ENCODE peak calls at places on chromosomes 12 and 14, in eight cellular contexts. One of them, this sample, is unnamed.
A peak's percentile ranks its signal among the peaks of the same experiment; 100 is the strongest.

GRCh38 chr12:113818833-113819232 is 147.3 kb downstream of the RBM19 start:
- DNase-seq in CD8-positive, alpha-beta T cell: no peak
- DNase-seq in CD8-positive, alpha-beta memory T cell: no peak
- DNase-seq in IMR-90: no peak
- DNase-seq in GM23338: peak; percentile 79
- DNase-seq in psoas muscle: no peak
- DNase-seq in adrenal gland: no peak
- DNase-seq in tibial nerve: no peak
- DNase-seq in this sample: no peak

GRCh38 chr12:108939594-108939993 is 59.7 kb downstream of the DAO start:
- DNase-seq in CD8-positive, alpha-beta T cell: no peak
- DNase-seq in CD8-positive, alpha-beta memory T cell: no peak
- DNase-seq in IMR-90: peak; percentile 13
- DNase-seq in GM23338: peak; percentile 69
- DNase-seq in psoas muscle: no peak
- DNase-seq in adrenal gland: no peak
- DNase-seq in tibial nerve: no peak
- DNase-seq in this sample: peak; percentile 3

GRCh38 chr12:68359669-68360068 is 27.5 kb upstream of the MDM1 start:
- DNase-seq in CD8-positive, alpha-beta T cell: no peak
- DNase-seq in CD8-positive, alpha-beta memory T cell: no peak
- DNase-seq in IMR-90: no peak
- DNase-seq in GM23338: no peak
- DNase-seq in psoas muscle: no peak
- DNase-seq in adrenal gland: no peak
- DNase-seq in tibial nerve: no peak
- DNase-seq in this sample: no peak

GRCh38 chr14:58078068-58078467 is 73.9 kb downstream of the ARMH4 start:
- DNase-seq in CD8-positive, alpha-beta T cell: no peak
- DNase-seq in CD8-positive, alpha-beta memory T cell: no peak
- DNase-seq in IMR-90: peak; percentile 84
- DNase-seq in GM23338: peak; percentile 24
- DNase-seq in psoas muscle: no peak
- DNase-seq in adrenal gland: no peak
- DNase-seq in tibial nerve: no peak
- DNase-seq in this sample: no peak

GRCh38 chr12:44446181-44446580 is 429.9 kb downstream of the NELL2 start:
- DNase-seq in CD8-positive, alpha-beta T cell: no peak
- DNase-seq in CD8-positive, alpha-beta memory T cell: no peak
- DNase-seq in IMR-90: no peak
- DNase-seq in GM23338: no peak
- DNase-seq in psoas muscle: no peak
- DNase-seq in adrenal gland: no peak
- DNase-seq in tibial nerve: no peak
- DNase-seq in this sample: no peak

GRCh38 chr12:227923-228845 is 14.2 kb upstream of the SLC6A12 start:
- DNase-seq in CD8-positive, alpha-beta T cell: no peak
- DNase-seq in CD8-positive, alpha-beta memory T cell: no peak
- DNase-seq in IMR-90: no peak
- DNase-seq in GM23338: no peak
- DNase-seq in psoas muscle: no peak
- DNase-seq in adrenal gland: no peak
- DNase-seq in tibial nerve: no peak
- DNase-seq in this sample: no peak

GRCh38 chr12:3791475-3791874 is 38.6 kb upstream of the CRACR2A start:
- DNase-seq in CD8-positive, alpha-beta T cell: no peak
- DNase-seq in CD8-positive, alpha-beta memory T cell: no peak
- DNase-seq in IMR-90: no peak
- DNase-seq in GM23338: no peak
- DNase-seq in psoas muscle: no peak
- DNase-seq in adrenal gland: no peak
- DNase-seq in tibial nerve: no peak
- DNase-seq in this sample: no peak

GRCh38 chr12:82412246-82412645 is 53.9 kb downstream of the METTL25 start:
- DNase-seq in CD8-positive, alpha-beta T cell: no peak
- DNase-seq in CD8-positive, alpha-beta memory T cell: no peak
- DNase-seq in IMR-90: no peak
- DNase-seq in GM23338: no peak
- DNase-seq in psoas muscle: no peak
- DNase-seq in adrenal gland: no peak
- DNase-seq in tibial nerve: no peak
- DNase-seq in this sample: no peak

GRCh38 chr14:67420102-67420739 is 8.3 kb upstream of the PLEK2 start:
- DNase-seq in CD8-positive, alpha-beta T cell: no peak
- DNase-seq in CD8-positive, alpha-beta memory T cell: peak; percentile 11
- DNase-seq in IMR-90: no peak
- DNase-seq in GM23338: peak; percentile 87
- DNase-seq in psoas muscle: no peak
- DNase-seq in adrenal gland: no peak
- DNase-seq in tibial nerve: no peak
- DNase-seq in this sample: no peak

GRCh38 chr12:107622005-107622404 is 63.6 kb upstream of the PWP1 start:
- DNase-seq in CD8-positive, alpha-beta T cell: no peak
- DNase-seq in CD8-positive, alpha-beta memory T cell: no peak
- DNase-seq in IMR-90: peak; percentile 3
- DNase-seq in GM23338: peak; percentile 78
- DNase-seq in psoas muscle: no peak
- DNase-seq in adrenal gland: no peak
- DNase-seq in tibial nerve: no peak
- DNase-seq in this sample: no peak

GRCh38 chr12:131537267-131537920 is 173.5 kb upstream of the SFSWAP start:
- DNase-seq in CD8-positive, alpha-beta T cell: no peak
- DNase-seq in CD8-positive, alpha-beta memory T cell: no peak
- DNase-seq in IMR-90: no peak
- DNase-seq in GM23338: no peak
- DNase-seq in psoas muscle: no peak
- DNase-seq in adrenal gland: no peak
- DNase-seq in tibial nerve: no peak
- DNase-seq in this sample: no peak

GRCh38 chr14:101125719-101126375 is 222.3 kb upstream of the RTL1 start:
- DNase-seq in CD8-positive, alpha-beta T cell: no peak
- DNase-seq in CD8-positive, alpha-beta memory T cell: no peak
- DNase-seq in IMR-90: no peak
- DNase-seq in GM23338: no peak
- DNase-seq in psoas muscle: peak; percentile 5
- DNase-seq in adrenal gland: no peak
- DNase-seq in tibial nerve: no peak
- DNase-seq in this sample: no peak

GRCh38 chr14:105473677-105474477 is 744 bp upstream of the CRIP2 start:
- DNase-seq in CD8-positive, alpha-beta T cell: peak; percentile 73
- DNase-seq in CD8-positive, alpha-beta memory T cell: peak; percentile 75
- DNase-seq in IMR-90: peak; percentile 78
- DNase-seq in GM23338: peak; percentile 96
- DNase-seq in psoas muscle: peak; percentile 86
- DNase-seq in adrenal gland: peak; percentile 85
- DNase-seq in tibial nerve: peak; percentile 72
- DNase-seq in this sample: peak; percentile 58

GRCh38 chr12:56104815-56105476 is 587 bp downstream of the PA2G4 start:
- DNase-seq in CD8-positive, alpha-beta T cell: no peak
- DNase-seq in CD8-positive, alpha-beta memory T cell: peak; percentile 6
- DNase-seq in IMR-90: no peak
- DNase-seq in GM23338: peak; percentile 39
- DNase-seq in psoas muscle: peak; percentile 21
- DNase-seq in adrenal gland: no peak
- DNase-seq in tibial nerve: no peak
- DNase-seq in this sample: peak; percentile 44

GRCh38 chr14:62006116-62006737 is 244.0 kb downstream of the SNAPC1 start:
- DNase-seq in CD8-positive, alpha-beta T cell: no peak
- DNase-seq in CD8-positive, alpha-beta memory T cell: no peak
- DNase-seq in IMR-90: no peak
- DNase-seq in GM23338: no peak
- DNase-seq in psoas muscle: no peak
- DNase-seq in adrenal gland: no peak
- DNase-seq in tibial nerve: no peak
- DNase-seq in this sample: no peak

GRCh38 chr14:31009836-31010618 is 15.4 kb upstream of the AP4S1 start:
- DNase-seq in CD8-positive, alpha-beta T cell: no peak
- DNase-seq in CD8-positive, alpha-beta memory T cell: no peak
- DNase-seq in IMR-90: no peak
- DNase-seq in GM23338: no peak
- DNase-seq in psoas muscle: no peak
- DNase-seq in adrenal gland: no peak
- DNase-seq in tibial nerve: no peak
- DNase-seq in this sample: no peak

GRCh38 chr14:30521899-30522736 is 36.8 kb upstream of the G2E3 start:
- DNase-seq in CD8-positive, alpha-beta T cell: no peak
- DNase-seq in CD8-positive, alpha-beta memory T cell: no peak
- DNase-seq in IMR-90: peak; percentile 51
- DNase-seq in GM23338: peak; percentile 76
- DNase-seq in psoas muscle: no peak
- DNase-seq in adrenal gland: no peak
- DNase-seq in tibial nerve: no peak
- DNase-seq in this sample: peak; percentile 33

GRCh38 chr14:101113835-101114725 is 210.6 kb upstream of the RTL1 start:
- DNase-seq in CD8-positive, alpha-beta T cell: no peak
- DNase-seq in CD8-positive, alpha-beta memory T cell: no peak
- DNase-seq in IMR-90: no peak
- DNase-seq in GM23338: no peak
- DNase-seq in psoas muscle: no peak
- DNase-seq in adrenal gland: no peak
- DNase-seq in tibial nerve: no peak
- DNase-seq in this sample: no peak

DNA sequence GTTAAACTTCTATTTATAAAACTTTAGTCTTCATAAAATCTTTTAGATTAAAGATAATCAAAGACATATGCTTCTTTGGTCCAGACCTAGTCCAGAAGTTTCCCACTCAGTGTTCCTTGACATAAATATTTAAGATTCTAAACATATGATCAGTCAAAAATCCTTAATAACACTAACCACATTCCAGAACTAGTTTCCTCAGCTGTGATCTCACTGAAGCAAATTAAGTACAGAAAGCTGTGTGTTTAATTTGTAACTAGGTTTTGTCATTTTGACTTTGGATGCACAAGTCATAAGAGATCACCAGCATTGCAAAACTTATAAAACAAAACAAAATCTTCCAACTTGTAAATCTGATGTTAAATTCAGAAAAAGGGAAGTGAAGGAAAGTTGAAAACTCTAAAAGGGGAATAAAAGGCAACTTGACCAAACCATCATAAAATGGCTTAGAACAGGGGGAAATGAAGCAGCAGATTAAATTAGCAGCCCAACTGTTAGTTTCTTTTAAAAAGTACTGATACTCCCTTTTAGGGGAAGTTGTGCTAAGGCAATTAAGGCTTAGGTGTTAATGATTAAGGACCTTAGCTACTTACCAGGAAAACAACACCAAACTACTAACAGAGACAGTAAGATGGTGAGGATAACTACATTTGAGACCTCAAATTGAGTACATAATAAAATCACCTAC is 56.6 kb downstream of the SH2B3 start:
- DNase-seq in CD8-positive, alpha-beta T cell: no peak
- DNase-seq in CD8-positive, alpha-beta memory T cell: no peak
- DNase-seq in IMR-90: peak; percentile 87
- DNase-seq in GM23338: no peak
- DNase-seq in psoas muscle: no peak
- DNase-seq in adrenal gland: no peak
- DNase-seq in tibial nerve: no peak
- DNase-seq in this sample: no peak
- H3K27ac ChIP-seq in CD8-positive, alpha-beta T cell: no peak overlapping the region
- H3K27ac ChIP-seq in CD8-positive, alpha-beta memory T cell: no peak overlapping the region
- H3K27ac ChIP-seq in IMR-90: peak overlapping the region; percentile 56
- H3K27ac ChIP-seq in GM23338: peak overlapping the region; percentile 34
- H3K27ac ChIP-seq in psoas muscle: no peak overlapping the region
- H3K27ac ChIP-seq in adrenal gland: no peak overlapping the region
- H3K27ac ChIP-seq in tibial nerve: no peak overlapping the region
- H3K27ac ChIP-seq in this sample: no peak overlapping the region

GRCh38 chr12:15979096-15980091 is 68.3 kb downstream of the DERA start:
- DNase-seq in CD8-positive, alpha-beta T cell: no peak
- DNase-seq in CD8-positive, alpha-beta memory T cell: no peak
- DNase-seq in IMR-90: peak; percentile 93
- DNase-seq in GM23338: peak; percentile 67
- DNase-seq in psoas muscle: no peak
- DNase-seq in adrenal gland: no peak
- DNase-seq in tibial nerve: no peak
- DNase-seq in this sample: peak; percentile 4

GRCh38 chr12:15977999-15978398 is 66.9 kb downstream of the DERA start:
- DNase-seq in CD8-positive, alpha-beta T cell: no peak
- DNase-seq in CD8-positive, alpha-beta memory T cell: no peak
- DNase-seq in IMR-90: no peak
- DNase-seq in GM23338: no peak
- DNase-seq in psoas muscle: no peak
- DNase-seq in adrenal gland: no peak
- DNase-seq in tibial nerve: no peak
- DNase-seq in this sample: no peak

GRCh38 chr12:15982071-15982470 is 70.9 kb downstream of the DERA start:
- DNase-seq in CD8-positive, alpha-beta T cell: no peak
- DNase-seq in CD8-positive, alpha-beta memory T cell: no peak
- DNase-seq in IMR-90: peak; percentile 17
- DNase-seq in GM23338: no peak
- DNase-seq in psoas muscle: no peak
- DNase-seq in adrenal gland: no peak
- DNase-seq in tibial nerve: no peak
- DNase-seq in this sample: no peak

GRCh38 chr12:15982471-15982870 is 71.3 kb downstream of the DERA start:
- DNase-seq in CD8-positive, alpha-beta T cell: no peak
- DNase-seq in CD8-positive, alpha-beta memory T cell: no peak
- DNase-seq in IMR-90: peak; percentile 67
- DNase-seq in GM23338: peak; percentile 43
- DNase-seq in psoas muscle: no peak
- DNase-seq in adrenal gland: no peak
- DNase-seq in tibial nerve: no peak
- DNase-seq in this sample: no peak

GRCh38 chr12:15978431-15978950 is 67.4 kb downstream of the DERA start:
- DNase-seq in CD8-positive, alpha-beta T cell: no peak
- DNase-seq in CD8-positive, alpha-beta memory T cell: no peak
- DNase-seq in IMR-90: peak; percentile 60
- DNase-seq in GM23338: no peak
- DNase-seq in psoas muscle: no peak
- DNase-seq in adrenal gland: no peak
- DNase-seq in tibial nerve: no peak
- DNase-seq in this sample: no peak
- H3K27ac ChIP-seq in CD8-positive, alpha-beta T cell: no peak overlapping the region
- H3K27ac ChIP-seq in CD8-positive, alpha-beta memory T cell: no peak overlapping the region
- H3K27ac ChIP-seq in IMR-90: peak overlapping the region; percentile 61
- H3K27ac ChIP-seq in GM23338: no peak overlapping the region
- H3K27ac ChIP-seq in psoas muscle: peak overlapping the region; percentile 44
- H3K27ac ChIP-seq in adrenal gland: no peak overlapping the region
- H3K27ac ChIP-seq in tibial nerve: no peak overlapping the region
- H3K27ac ChIP-seq in this sample: no peak overlapping the region

GRCh38 chr14:69261761-69262331 is 1.9 kb downstream of the GALNT16 start:
- DNase-seq in CD8-positive, alpha-beta T cell: no peak
- DNase-seq in CD8-positive, alpha-beta memory T cell: no peak
- DNase-seq in IMR-90: peak; percentile 15
- DNase-seq in GM23338: peak; percentile 39
- DNase-seq in psoas muscle: peak; percentile 27
- DNase-seq in adrenal gland: no peak
- DNase-seq in tibial nerve: no peak
- DNase-seq in this sample: no peak
- H3K27ac ChIP-seq in CD8-positive, alpha-beta T cell: no peak overlapping the region
- H3K27ac ChIP-seq in CD8-positive, alpha-beta memory T cell: no peak overlapping the region
- H3K27ac ChIP-seq in IMR-90: no peak overlapping the region
- H3K27ac ChIP-seq in GM23338: no peak overlapping the region
- H3K27ac ChIP-seq in psoas muscle: peak overlapping the region; percentile 46
- H3K27ac ChIP-seq in adrenal gland: no peak overlapping the region
- H3K27ac ChIP-seq in tibial nerve: peak overlapping the region; percentile 10
- H3K27ac ChIP-seq in this sample: no peak overlapping the region

GRCh38 chr14:90574640-90575131 is 177.9 kb downstream of the CALM1 start:
- DNase-seq in CD8-positive, alpha-beta T cell: no peak
- DNase-seq in CD8-positive, alpha-beta memory T cell: no peak
- DNase-seq in IMR-90: no peak
- DNase-seq in GM23338: no peak
- DNase-seq in psoas muscle: peak; percentile 46
- DNase-seq in adrenal gland: no peak
- DNase-seq in tibial nerve: no peak
- DNase-seq in this sample: no peak
- H3K27ac ChIP-seq in CD8-positive, alpha-beta T cell: no peak overlapping the region
- H3K27ac ChIP-seq in CD8-positive, alpha-beta memory T cell: no peak overlapping the region
- H3K27ac ChIP-seq in IMR-90: no peak overlapping the region
- H3K27ac ChIP-seq in GM23338: no peak overlapping the region
- H3K27ac ChIP-seq in psoas muscle: peak overlapping the region; percentile 18
- H3K27ac ChIP-seq in adrenal gland: no peak overlapping the region
- H3K27ac ChIP-seq in tibial nerve: no peak overlapping the region
- H3K27ac ChIP-seq in this sample: no peak overlapping the region

This sample was measured in CD4-positive, CD25-positive, alpha-beta regulatory T cell.